ENCODE peak calls at places on chromosomes 6 and 20, in six cellular contexts. X is KG1, R is non-pigmented ciliary epithelial cell, V is activated B cell treated with CpG ODN at 0.5 μM for 24 hours, Z is upper lobe of left lung, D is GM20000. E is an unnamed sample.
A peak's percentile ranks its signal among the peaks of the same experiment; 100 is the strongest.

GRCh38 chr20:62208805-62209755 is 11.0 kb downstream of the HRH3 start:
- DNase-seq in X (no peak), R (no peak), V (no peak), Z (peak; percentile 78), D (no peak), E (no peak)

GRCh38 chr6:24004062-24004461 is 122.0 kb upstream of the NRSN1 start:
- DNase-seq in X (no peak), R (peak; percentile 2), V (no peak), Z (no peak), D (no peak), E (no peak)

GRCh38 chr6:23983691-23984090 is 142.3 kb upstream of the NRSN1 start:
- DNase-seq in X (no peak), R (no peak), V (no peak), Z (no peak), D (no peak), E (no peak)

GRCh38 chr6:11538049-11538798 is 675 bp downstream of the TMEM170B start:
- DNase-seq in X (no peak), R (no peak), V (peak; percentile 42), Z (peak; percentile 90), D (peak; percentile 68), E (peak; percentile 71)

GRCh38 chr6:121309768-121310473 is 24.4 kb downstream of the TBC1D32 start:
- DNase-seq in X (no peak), R (peak; percentile 66), V (no peak), Z (no peak), D (no peak), E (no peak)

GRCh38 chr6:79461205-79461604 is 76.0 kb downstream of the LCA5 start:
- DNase-seq in X (no peak), R (no peak), V (no peak), Z (no peak), D (no peak), E (no peak)

GRCh38 chr6:15246217-15247211 is 645 bp downstream of the JARID2 start:
- DNase-seq in X (no peak), R (no peak), V (no peak), Z (no peak), D (no peak), E (no peak)

GRCh38 chr6:110041149-110041548 is 63.0 kb downstream of the GPR6 start:
- DNase-seq in X (no peak), R (no peak), V (no peak), Z (no peak), D (no peak), E (no peak)

GRCh38 chr6:26322645-26323482 is 42.1 kb upstream of the BTN3A2 start:
- DNase-seq in X (peak; percentile 90), R (no peak), V (no peak), Z (no peak), D (no peak), E (no peak)

GRCh38 chr20:58059145-58059544 is 169.3 kb downstream of the ANKRD60 start:
- DNase-seq in X (no peak), R (no peak), V (no peak), Z (no peak), D (no peak), E (peak; percentile 50)

GRCh38 chr20:44956410-44956809 is 3.8 kb downstream of the TOMM34 start:
- DNase-seq in X (no peak), R (no peak), V (no peak), Z (no peak), D (no peak), E (no peak)

GRCh38 chr6:159695984-159696383 is 2.9 kb upstream of the SOD2 start:
- DNase-seq in X (no peak), R (no peak), V (no peak), Z (no peak), D (no peak), E (no peak)

GRCh38 chr6:18978330-18979128 is 591.4 kb downstream of the RNF144B start:
- DNase-seq in X (no peak), R (peak; percentile 36), V (no peak), Z (no peak), D (no peak), E (no peak)

GRCh38 chr20:11429168-11429567 is 488.5 kb upstream of the BTBD3 start:
- DNase-seq in X (no peak), R (no peak), V (no peak), Z (no peak), D (no peak), E (no peak)

GRCh38 chr6:157089258-157089657 is 234.1 kb downstream of the TMEM242 start:
- DNase-seq in X (no peak), R (no peak), V (no peak), Z (no peak), D (no peak), E (no peak)

GRCh38 chr6:28585335-28585734 is 59.7 kb downstream of the GPX5 start:
- DNase-seq in X (no peak), R (no peak), V (no peak), Z (no peak), D (no peak), E (no peak)

GRCh38 chr20:39036851-39037250 is 74.7 kb downstream of the DHX35 start:
- DNase-seq in X (no peak), R (no peak), V (no peak), Z (no peak), D (no peak), E (no peak)

GRCh38 chr6:14658909-14659561 is 541.5 kb downstream of the CD83 start:
- DNase-seq in X (no peak), R (no peak), V (no peak), Z (no peak), D (no peak), E (no peak)

GRCh38 chr6:15770347-15771143 is 107.7 kb upstream of the DTNBP1 start:
- DNase-seq in X (no peak), R (no peak), V (no peak), Z (no peak), D (peak; percentile 61), E (no peak)

GRCh38 chr6:38933426-38933825 is 115.2 kb upstream of the GLP1R start:
- DNase-seq in X (no peak), R (no peak), V (no peak), Z (no peak), D (peak; percentile 9), E (no peak)

GRCh38 chr20:53040678-53041674 is 68.8 kb downstream of the TSHZ2 start:
- DNase-seq in X (no peak), R (no peak), V (no peak), Z (no peak), D (no peak), E (no peak)

GRCh38 chr20:46253391-46253790 is 54.9 kb downstream of the CDH22 start:
- DNase-seq in X (no peak), R (no peak), V (no peak), Z (no peak), D (no peak), E (no peak)

GRCh38 chr6:34491091-34491430 is 25.2 kb downstream of the PACSIN1 start:
- DNase-seq in X (no peak), R (no peak), V (no peak), Z (no peak), D (no peak), E (no peak)

GRCh38 chr6:65285275-65285674 is 421.8 kb downstream of the EYS start:
- DNase-seq in X (no peak), R (no peak), V (no peak), Z (no peak), D (no peak), E (no peak)

GRCh38 chr20:48629960-48630315 is 197.9 kb downstream of the PREX1 start:
- DNase-seq in X (no peak), R (no peak), V (no peak), Z (no peak), D (no peak), E (no peak)

GRCh38 chr6:27748662-27749061 is 163.5 kb downstream of the OR2B2 start:
- DNase-seq in X (no peak), R (no peak), V (no peak), Z (no peak), D (no peak), E (no peak)

GRCh38 chr6:16337280-16337975 is 99.0 kb downstream of the GMPR start:
- DNase-seq in X (no peak), R (no peak), V (no peak), Z (peak; percentile 82), D (no peak), E (no peak)

GRCh38 chr6:32906539-32906938 is 34.3 kb downstream of the HLA-DMB start:
- DNase-seq in X (no peak), R (peak; percentile 54), V (no peak), Z (no peak), D (no peak), E (no peak)

GRCh38 chr6:47603995-47604394 is 94.4 kb upstream of the ADGRF4 start:
- DNase-seq in X (no peak), R (no peak), V (no peak), Z (no peak), D (no peak), E (no peak)

GRCh38 chr6:107757910-107758309 is 66.2 kb downstream of the SCML4 start:
- DNase-seq in X (no peak), R (no peak), V (no peak), Z (no peak), D (no peak), E (no peak)

GRCh38 chr6:106448000-106448426 is 87.5 kb downstream of the CRYBG1 start:
- DNase-seq in X (peak; percentile 73), R (no peak), V (peak; percentile 40), Z (no peak), D (peak; percentile 41), E (no peak)

GRCh38 chr20:45115829-45116228 is 855 bp upstream of the WFDC5 start:
- DNase-seq in X (no peak), R (no peak), V (no peak), Z (no peak), D (no peak), E (no peak)

GRCh38 chr20:59120919-59121318 is 42.7 kb upstream of the ZNF831 start:
- DNase-seq in X (no peak), R (no peak), V (no peak), Z (no peak), D (no peak), E (no peak)

GRCh38 chr20:1819311-1820136 is 75.7 kb upstream of the SIRPA start:
- DNase-seq in X (no peak), R (no peak), V (no peak), Z (no peak), D (no peak), E (no peak)

GRCh38 chr6:166266336-166266735 is 41.9 kb downstream of the PRR18 start:
- DNase-seq in X (no peak), R (no peak), V (no peak), Z (no peak), D (no peak), E (no peak)

E was measured in type B pancreatic cell.